ENCODE peak calls at places on chromosomes 2 and 18, in four cellular contexts. One of them, this sample, is unnamed.

GRCh38 chr2:194223173-194223670 is 1433.8 kb upstream of the SLC39A10 start:
- DNase-seq in amniotic stem cell: no peak
- DNase-seq in stimulated activated CD8-positive, alpha-beta memory T cell treated with anti-CD3 and anti-CD28 coated beads, Interleukin-12 subunit alpha, Interleukin-12 subunit beta, amount 100 ng/mL, for 1 hour: no peak
- DNase-seq in cardiac fibroblast: no peak
- DNase-seq in this sample: peak

GRCh38 chr2:149001496-149001895 is 37.0 kb upstream of the LYPD6B start:
- DNase-seq in cardiac fibroblast: no peak
- DNase-seq in stimulated activated CD8-positive, alpha-beta memory T cell treated with anti-CD3 and anti-CD28 coated beads, Interleukin-12 subunit alpha, Interleukin-12 subunit beta, amount 100 ng/mL, for 1 hour: no peak
- DNase-seq in amniotic stem cell: no peak
- DNase-seq in this sample: no peak

GRCh38 chr2:238924496-238925195 is 76.8 kb downstream of the TWIST2 start:
- DNase-seq in amniotic stem cell: no peak
- DNase-seq in cardiac fibroblast: no peak
- DNase-seq in stimulated activated CD8-positive, alpha-beta memory T cell treated with anti-CD3 and anti-CD28 coated beads, Interleukin-12 subunit alpha, Interleukin-12 subunit beta, amount 100 ng/mL, for 1 hour: no peak
- DNase-seq in this sample: peak

GRCh38 chr2:162073776-162074578 is at the start of gene DPP4:
- DNase-seq in amniotic stem cell: no peak
- DNase-seq in cardiac fibroblast: peak
- DNase-seq in stimulated activated CD8-positive, alpha-beta memory T cell treated with anti-CD3 and anti-CD28 coated beads, Interleukin-12 subunit alpha, Interleukin-12 subunit beta, amount 100 ng/mL, for 1 hour: no peak
- DNase-seq in this sample: peak

GRCh38 chr2:145108385-145108784 is 588.5 kb upstream of the ZEB2 start:
- DNase-seq in amniotic stem cell: no peak
- DNase-seq in cardiac fibroblast: no peak
- DNase-seq in stimulated activated CD8-positive, alpha-beta memory T cell treated with anti-CD3 and anti-CD28 coated beads, Interleukin-12 subunit alpha, Interleukin-12 subunit beta, amount 100 ng/mL, for 1 hour: no peak
- DNase-seq in this sample: peak

GRCh38 chr18:23689031-23689615 is at the start of gene LAMA3:
- DNase-seq in cardiac fibroblast: peak
- DNase-seq in stimulated activated CD8-positive, alpha-beta memory T cell treated with anti-CD3 and anti-CD28 coated beads, Interleukin-12 subunit alpha, Interleukin-12 subunit beta, amount 100 ng/mL, for 1 hour: no peak
- DNase-seq in amniotic stem cell: peak
- DNase-seq in this sample: peak

GRCh38 chr2:74893332-74893731 is 59.4 kb downstream of the HK2 start:
- DNase-seq in stimulated activated CD8-positive, alpha-beta memory T cell treated with anti-CD3 and anti-CD28 coated beads, Interleukin-12 subunit alpha, Interleukin-12 subunit beta, amount 100 ng/mL, for 1 hour: no peak
- DNase-seq in amniotic stem cell: peak
- DNase-seq in cardiac fibroblast: peak
- DNase-seq in this sample: no peak

GRCh38 chr2:152176113-152176714 is 651 bp upstream of the STAM2 start:
- DNase-seq in stimulated activated CD8-positive, alpha-beta memory T cell treated with anti-CD3 and anti-CD28 coated beads, Interleukin-12 subunit alpha, Interleukin-12 subunit beta, amount 100 ng/mL, for 1 hour: no peak
- DNase-seq in cardiac fibroblast: peak
- DNase-seq in amniotic stem cell: no peak
- DNase-seq in this sample: no peak

GRCh38 chr2:191959209-191959608 is 112.3 kb upstream of the CAVIN2 start:
- DNase-seq in amniotic stem cell: no peak
- DNase-seq in cardiac fibroblast: no peak
- DNase-seq in stimulated activated CD8-positive, alpha-beta memory T cell treated with anti-CD3 and anti-CD28 coated beads, Interleukin-12 subunit alpha, Interleukin-12 subunit beta, amount 100 ng/mL, for 1 hour: no peak
- DNase-seq in this sample: no peak

GRCh38 chr2:148813603-148814065 is 61.4 kb upstream of the KIF5C start:
- DNase-seq in amniotic stem cell: no peak
- DNase-seq in stimulated activated CD8-positive, alpha-beta memory T cell treated with anti-CD3 and anti-CD28 coated beads, Interleukin-12 subunit alpha, Interleukin-12 subunit beta, amount 100 ng/mL, for 1 hour: peak
- DNase-seq in cardiac fibroblast: no peak
- DNase-seq in this sample: peak

GRCh38 chr2:70024284-70024683 is 62.9 kb upstream of the ASPRV1 start:
- DNase-seq in cardiac fibroblast: no peak
- DNase-seq in stimulated activated CD8-positive, alpha-beta memory T cell treated with anti-CD3 and anti-CD28 coated beads, Interleukin-12 subunit alpha, Interleukin-12 subunit beta, amount 100 ng/mL, for 1 hour: no peak
- DNase-seq in amniotic stem cell: no peak
- DNase-seq in this sample: peak

GRCh38 chr2:118122768-118123335 is 34.6 kb downstream of the INSIG2 start:
- DNase-seq in amniotic stem cell: no peak
- DNase-seq in cardiac fibroblast: peak
- DNase-seq in stimulated activated CD8-positive, alpha-beta memory T cell treated with anti-CD3 and anti-CD28 coated beads, Interleukin-12 subunit alpha, Interleukin-12 subunit beta, amount 100 ng/mL, for 1 hour: no peak
- DNase-seq in this sample: peak

GRCh38 chr2:165219491-165219890 is 15.6 kb upstream of the SCN3A start:
- DNase-seq in cardiac fibroblast: peak
- DNase-seq in amniotic stem cell: no peak
- DNase-seq in stimulated activated CD8-positive, alpha-beta memory T cell treated with anti-CD3 and anti-CD28 coated beads, Interleukin-12 subunit alpha, Interleukin-12 subunit beta, amount 100 ng/mL, for 1 hour: no peak
- DNase-seq in this sample: no peak

GRCh38 chr2:64120928-64121327 is 23.3 kb downstream of the PELI1 start:
- DNase-seq in cardiac fibroblast: peak
- DNase-seq in stimulated activated CD8-positive, alpha-beta memory T cell treated with anti-CD3 and anti-CD28 coated beads, Interleukin-12 subunit alpha, Interleukin-12 subunit beta, amount 100 ng/mL, for 1 hour: no peak
- DNase-seq in amniotic stem cell: no peak
- DNase-seq in this sample: no peak

GRCh38 chr18:42649636-42650035 is 465.8 kb downstream of the RIT2 start:
- DNase-seq in stimulated activated CD8-positive, alpha-beta memory T cell treated with anti-CD3 and anti-CD28 coated beads, Interleukin-12 subunit alpha, Interleukin-12 subunit beta, amount 100 ng/mL, for 1 hour: no peak
- DNase-seq in cardiac fibroblast: peak
- DNase-seq in amniotic stem cell: no peak
- DNase-seq in this sample: no peak

GRCh38 chr2:41728757-41729338 is 319.0 kb upstream of the PKDCC start:
- DNase-seq in cardiac fibroblast: no peak
- DNase-seq in stimulated activated CD8-positive, alpha-beta memory T cell treated with anti-CD3 and anti-CD28 coated beads, Interleukin-12 subunit alpha, Interleukin-12 subunit beta, amount 100 ng/mL, for 1 hour: no peak
- DNase-seq in amniotic stem cell: no peak
- DNase-seq in this sample: peak

GRCh38 chr2:72037322-72037721 is 110.3 kb downstream of the CYP26B1 start:
- DNase-seq in amniotic stem cell: no peak
- DNase-seq in stimulated activated CD8-positive, alpha-beta memory T cell treated with anti-CD3 and anti-CD28 coated beads, Interleukin-12 subunit alpha, Interleukin-12 subunit beta, amount 100 ng/mL, for 1 hour: no peak
- DNase-seq in cardiac fibroblast: no peak
- DNase-seq in this sample: no peak

GRCh38 chr2:51919395-51919794 is 887.5 kb upstream of the NRXN1 start:
- DNase-seq in cardiac fibroblast: peak
- DNase-seq in stimulated activated CD8-positive, alpha-beta memory T cell treated with anti-CD3 and anti-CD28 coated beads, Interleukin-12 subunit alpha, Interleukin-12 subunit beta, amount 100 ng/mL, for 1 hour: no peak
- DNase-seq in amniotic stem cell: peak
- DNase-seq in this sample: no peak

GRCh38 chr18:7567487-7568425 is 640 bp downstream of the PTPRM start:
- DNase-seq in amniotic stem cell: no peak
- DNase-seq in cardiac fibroblast: peak
- DNase-seq in stimulated activated CD8-positive, alpha-beta memory T cell treated with anti-CD3 and anti-CD28 coated beads, Interleukin-12 subunit alpha, Interleukin-12 subunit beta, amount 100 ng/mL, for 1 hour: no peak
- DNase-seq in this sample: peak

GRCh38 chr18:32287249-32287648 is 97.4 kb downstream of the MEP1B start:
- DNase-seq in amniotic stem cell: no peak
- DNase-seq in stimulated activated CD8-positive, alpha-beta memory T cell treated with anti-CD3 and anti-CD28 coated beads, Interleukin-12 subunit alpha, Interleukin-12 subunit beta, amount 100 ng/mL, for 1 hour: no peak
- DNase-seq in cardiac fibroblast: no peak
- DNase-seq in this sample: peak